ENCODE peak calls at places on chromosomes 11 and 22, in six cellular contexts. One of them, this sample, is unnamed.

GRCh38 chr11:70065318-70066135 is 12.6 kb upstream of the ANO1 start:
- DNase-seq in H7: peak; percentile 37
- DNase-seq in fibroblast of the aortic adventitia: no peak
- DNase-seq in Caco-2: peak; percentile 33
- DNase-seq in mesendoderm: peak; percentile 55
- DNase-seq in cardiac muscle cell: no peak
- DNase-seq in this sample: no peak

GRCh38 chr11:116867619-116868018 is 30.2 kb upstream of the APOA1 start:
- DNase-seq in H7: no peak
- DNase-seq in fibroblast of the aortic adventitia: no peak
- DNase-seq in Caco-2: no peak
- DNase-seq in mesendoderm: no peak
- DNase-seq in cardiac muscle cell: no peak
- DNase-seq in this sample: no peak

GRCh38 chr11:31199403-31199802 is 170.1 kb downstream of the DCDC1 start:
- DNase-seq in H7: no peak
- DNase-seq in fibroblast of the aortic adventitia: no peak
- DNase-seq in Caco-2: no peak
- DNase-seq in mesendoderm: peak; percentile 46
- DNase-seq in cardiac muscle cell: no peak
- DNase-seq in this sample: no peak

GRCh38 chr22:37304595-37305343 is 22.5 kb downstream of the CYTH4 start:
- DNase-seq in H7: peak; percentile 86
- DNase-seq in fibroblast of the aortic adventitia: no peak
- DNase-seq in Caco-2: no peak
- DNase-seq in mesendoderm: no peak
- DNase-seq in cardiac muscle cell: no peak
- DNase-seq in this sample: peak; percentile 71

GRCh38 chr22:30205281-30206115 is 41.1 kb downstream of the LIF start:
- DNase-seq in H7: peak; percentile 33
- DNase-seq in fibroblast of the aortic adventitia: peak; percentile 93
- DNase-seq in Caco-2: peak; percentile 43
- DNase-seq in mesendoderm: peak; percentile 53
- DNase-seq in cardiac muscle cell: no peak
- DNase-seq in this sample: peak; percentile 91

GRCh38 chr11:87002918-87003317 is 34.8 kb upstream of the TMEM135 start:
- DNase-seq in H7: no peak
- DNase-seq in fibroblast of the aortic adventitia: no peak
- DNase-seq in Caco-2: no peak
- DNase-seq in mesendoderm: no peak
- DNase-seq in cardiac muscle cell: no peak
- DNase-seq in this sample: peak; percentile 30

GRCh38 chr11:96197801-96198465 is 145.1 kb downstream of the MAML2 start:
- DNase-seq in H7: no peak
- DNase-seq in fibroblast of the aortic adventitia: no peak
- DNase-seq in Caco-2: no peak
- DNase-seq in mesendoderm: no peak
- DNase-seq in cardiac muscle cell: no peak
- DNase-seq in this sample: no peak

GRCh38 chr11:35009191-35009940 is 92.9 kb downstream of the PDHX start:
- DNase-seq in H7: no peak
- DNase-seq in fibroblast of the aortic adventitia: peak; percentile 80
- DNase-seq in Caco-2: no peak
- DNase-seq in mesendoderm: peak; percentile 68
- DNase-seq in cardiac muscle cell: no peak
- DNase-seq in this sample: peak; percentile 76

GRCh38 chr11:114163830-114164401 is 104.4 kb downstream of the ZBTB16 start:
- DNase-seq in H7: no peak
- DNase-seq in fibroblast of the aortic adventitia: no peak
- DNase-seq in Caco-2: no peak
- DNase-seq in mesendoderm: no peak
- DNase-seq in cardiac muscle cell: no peak
- DNase-seq in this sample: peak; percentile 92

GRCh38 chr11:126336646-126337045 is 18.8 kb upstream of the ST3GAL4 start:
- DNase-seq in H7: peak; percentile 61
- DNase-seq in fibroblast of the aortic adventitia: no peak
- DNase-seq in Caco-2: no peak
- DNase-seq in mesendoderm: peak; percentile 34
- DNase-seq in cardiac muscle cell: no peak
- DNase-seq in this sample: no peak

GRCh38 chr11:108571001-108571400 is 22.6 kb downstream of the EXPH5 start:
- DNase-seq in H7: no peak
- DNase-seq in fibroblast of the aortic adventitia: no peak
- DNase-seq in Caco-2: no peak
- DNase-seq in mesendoderm: no peak
- DNase-seq in cardiac muscle cell: no peak
- DNase-seq in this sample: peak; percentile 56

GRCh38 chr11:69808708-69809107 is 10.5 kb downstream of the FGF3 start:
- DNase-seq in H7: peak; percentile 67
- DNase-seq in fibroblast of the aortic adventitia: peak; percentile 34
- DNase-seq in Caco-2: no peak
- DNase-seq in mesendoderm: peak; percentile 33
- DNase-seq in cardiac muscle cell: peak; percentile 44
- DNase-seq in this sample: peak; percentile 33

GRCh38 chr11:66581261-66581660 is 11.6 kb downstream of the CCDC87 start:
- DNase-seq in H7: no peak
- DNase-seq in fibroblast of the aortic adventitia: no peak
- DNase-seq in Caco-2: no peak
- DNase-seq in mesendoderm: no peak
- DNase-seq in cardiac muscle cell: no peak
- DNase-seq in this sample: no peak

GRCh38 chr22:45731798-45732495 is 60.3 kb downstream of the ATXN10 start:
- DNase-seq in H7: no peak
- DNase-seq in fibroblast of the aortic adventitia: peak; percentile 59
- DNase-seq in Caco-2: no peak
- DNase-seq in mesendoderm: peak; percentile 38
- DNase-seq in cardiac muscle cell: peak; percentile 3
- DNase-seq in this sample: peak; percentile 40

GRCh38 chr22:40176921-40177737 is 596 bp upstream of the TNRC6B start:
- DNase-seq in H7: no peak
- DNase-seq in fibroblast of the aortic adventitia: peak; percentile 65
- DNase-seq in Caco-2: peak; percentile 49
- DNase-seq in mesendoderm: peak; percentile 90
- DNase-seq in cardiac muscle cell: peak; percentile 17
- DNase-seq in this sample: peak; percentile 69

GRCh38 chr11:69244286-69244685 is 49.7 kb upstream of the MYEOV start:
- DNase-seq in H7: no peak
- DNase-seq in fibroblast of the aortic adventitia: no peak
- DNase-seq in Caco-2: peak; percentile 10
- DNase-seq in mesendoderm: no peak
- DNase-seq in cardiac muscle cell: no peak
- DNase-seq in this sample: no peak

GRCh38 chr11:116576523-116576922 is 196.3 kb downstream of the BUD13 start:
- DNase-seq in H7: no peak
- DNase-seq in fibroblast of the aortic adventitia: no peak
- DNase-seq in Caco-2: no peak
- DNase-seq in mesendoderm: peak; percentile 77
- DNase-seq in cardiac muscle cell: no peak
- DNase-seq in this sample: peak; percentile 1

GRCh38 chr22:33811686-33812085 is 108.6 kb downstream of the LARGE1 start:
- DNase-seq in H7: no peak
- DNase-seq in fibroblast of the aortic adventitia: peak; percentile 90
- DNase-seq in Caco-2: no peak
- DNase-seq in mesendoderm: peak; percentile 79
- DNase-seq in cardiac muscle cell: peak; percentile 15
- DNase-seq in this sample: no peak

This sample was measured in amniotic epithelial cell.